ENCODE peak calls at places on chromosomes 4 and X, in nine cellular contexts. G, W, A, T, B, U, H, E and C are unnamed samples.

GRCh38 chr4:36337665-36338064 is 56.2 kb downstream of the DTHD1 start:
- DNase-seq in W (no peak), B (no peak), H (no peak), U (no peak), E (no peak), G (no peak), T (no peak), A (no peak), C (no peak)

GRCh38 chr4:93646225-93646930 is 182.2 kb upstream of the ATOH1 start:
- DNase-seq in E (peak; percentile 39), B (no peak), H (no peak), W (no peak), A (no peak), T (no peak), G (no peak), U (no peak), C (no peak)

GRCh38 chr4:20248155-20248558 is 3.5 kb upstream of the SLIT2 start:
- DNase-seq in U (peak; percentile 54), B (peak; percentile 66), H (peak; percentile 69), T (peak; percentile 63), W (peak; percentile 78), A (no peak), G (no peak), E (peak; percentile 70), C (peak; percentile 71)

GRCh38 chr4:136992032-136992431 is 540.3 kb downstream of the PCDH18 start:
- DNase-seq in H (no peak), U (no peak), G (no peak), E (no peak), A (no peak), B (no peak), W (no peak), T (no peak), C (no peak)

GRCh38 chr4:78647272-78647671 is 95.7 kb downstream of the ANXA3 start:
- DNase-seq in U (no peak), H (no peak), T (no peak), G (no peak), E (no peak), W (no peak), B (no peak), A (no peak), C (no peak)

GRCh38 chr4:85406185-85406584 is 68.8 kb upstream of the ARHGAP24 start:
- DNase-seq in W (no peak), T (no peak), G (no peak), U (no peak), H (no peak), A (no peak), B (no peak), E (no peak), C (peak; percentile 28)

GRCh38 chr4:7428261-7429068 is 6.3 kb downstream of the PSAPL1 start:
- DNase-seq in T (no peak), E (no peak), B (no peak), H (no peak), W (no peak), A (no peak), G (no peak), U (no peak), C (peak; percentile 31)

GRCh38 chr4:136841526-136841925 is 690.8 kb downstream of the PCDH18 start:
- DNase-seq in W (no peak), B (no peak), T (no peak), A (no peak), H (no peak), G (no peak), E (no peak), U (no peak), C (no peak)

GRCh38 chr4:154039435-154040061 is 250.7 kb upstream of the SFRP2 start:
- DNase-seq in W (no peak), A (no peak), U (no peak), G (no peak), E (peak; percentile 73), T (no peak), H (no peak), B (no peak), C (no peak)

GRCh38 chr4:13865871-13866669 is 238.5 kb upstream of the BOD1L1 start:
- DNase-seq in A (no peak), T (no peak), W (peak; percentile 63), U (no peak), G (no peak), H (no peak), B (peak; percentile 54), E (no peak), C (peak; percentile 21)

GRCh38 chrX:150363561-150364346 is 637 bp downstream of the MAMLD1 start:
- DNase-seq in T (peak; percentile 66), A (no peak), E (no peak), H (peak; percentile 39), W (peak; percentile 45), G (no peak), U (no peak), B (peak; percentile 43), C (peak; percentile 66)

GRCh38 chrX:12304261-12304660 is 166.0 kb downstream of the FRMPD4 start:
- DNase-seq in E (no peak), U (peak; percentile 1), T (no peak), A (no peak), B (no peak), W (peak; percentile 25), H (no peak), G (no peak), C (no peak)

GRCh38 chr4:100424376-100424775 is 93.4 kb downstream of the EMCN start:
- DNase-seq in H (no peak), T (no peak), B (no peak), W (no peak), G (no peak), U (no peak), E (no peak), A (no peak), C (no peak)

GRCh38 chrX:70033348-70033747 is 16.4 kb downstream of the AWAT2 start:
- DNase-seq in T (peak; percentile 73), B (no peak), U (peak; percentile 58), E (peak; percentile 6), H (peak; percentile 37), G (no peak), A (no peak), W (peak; percentile 41), C (peak; percentile 5)

GRCh38 chr4:89737888-89738287 is 99.1 kb downstream of the SNCA start:
- DNase-seq in W (peak; percentile 69), H (no peak), T (peak; percentile 77), U (no peak), G (no peak), E (peak; percentile 83), B (peak; percentile 67), A (no peak), C (peak; percentile 81)

GRCh38 chr4:169716677-169717076 is 41.1 kb downstream of the HPF1 start:
- DNase-seq in E (no peak), H (no peak), A (no peak), W (peak; percentile 18), G (no peak), B (peak; percentile 61), T (peak; percentile 49), U (no peak), C (peak; percentile 66)

GRCh38 chrX:19549838-19550237 is 34.5 kb upstream of the MAP3K15 start:
- DNase-seq in H (no peak), A (no peak), U (no peak), E (no peak), G (no peak), B (no peak), T (no peak), W (no peak), C (no peak)

GRCh38 chr4:3318561-3319021 is 25.8 kb downstream of the RGS12 start:
- DNase-seq in E (no peak), H (no peak), T (no peak), B (no peak), U (no peak), W (no peak), A (no peak), G (no peak), C (no peak)

GRCh38 chrX:21972721-21973120 is 32.2 kb downstream of the SMS start:
- DNase-seq in E (no peak), G (no peak), H (peak; percentile 76), B (peak; percentile 93), W (peak; percentile 88), U (peak; percentile 16), A (no peak), T (peak; percentile 62), C (peak; percentile 85)

GRCh38 chr4:118801895-118802575 is 33.9 kb downstream of the SEC24D start:
- DNase-seq in E (no peak), H (no peak), T (no peak), B (no peak), W (no peak), U (no peak), G (no peak), A (no peak), C (no peak)

GRCh38 chr4:115678425-115678941 is 565.1 kb upstream of the NDST4 start:
- DNase-seq in T (no peak), H (no peak), B (no peak), W (no peak), A (no peak), G (no peak), U (no peak), E (no peak), C (no peak)